ENCODE peak calls at places on chromosomes 16 and 17, in seven cellular contexts. F is fibroblast of pulmonary artery, X is cardiac muscle cell, V is pancreas, E is PC-3, M is lower leg skin, D is GM12865. Q is an unnamed sample.

GRCh38 chr17:64190468-64190867 is 60.5 kb upstream of the ERN1 start:
- DNase-seq in X (peak; percentile 92), M (no peak), V (no peak), D (no peak), E (no peak), F (no peak), Q (no peak)

GRCh38 chr17:46862949-46863348 is 11.6 kb downstream of the WNT9B start:
- DNase-seq in M (no peak), D (no peak), X (no peak), F (no peak), E (no peak), V (no peak), Q (no peak)

GRCh38 chr17:29050176-29050575 is 7.2 kb downstream of the PIPOX start:
- DNase-seq in M (no peak), X (no peak), D (no peak), V (no peak), E (no peak), F (no peak), Q (no peak)

GRCh38 chr16:4894276-4895150 is 42.4 kb downstream of the PPL start:
- DNase-seq in E (no peak), V (no peak), D (peak; percentile 7), M (no peak), X (no peak), F (no peak), Q (no peak)

GRCh38 chr16:4859190-4859899 is 12.1 kb downstream of the UBN1 start:
- DNase-seq in M (no peak), F (no peak), V (no peak), X (no peak), E (peak; percentile 64), D (no peak), Q (no peak)

GRCh38 chr17:74297941-74298340 is 23.9 kb downstream of the DNAI2 start:
- DNase-seq in X (no peak), F (no peak), V (no peak), D (no peak), E (peak; percentile 92), M (no peak), Q (peak; percentile 16)

GRCh38 chr17:73420897-73421296 is 109.1 kb upstream of the CDC42EP4 start:
- DNase-seq in E (peak; percentile 99), V (no peak), D (peak; percentile 13), X (no peak), M (no peak), F (peak; percentile 17), Q (peak; percentile 29)

GRCh38 chr17:33498069-33498468 is 205.0 kb upstream of the ASIC2 start:
- DNase-seq in M (peak; percentile 55), F (peak; percentile 48), X (no peak), D (no peak), E (no peak), V (no peak), Q (no peak)

GRCh38 chr16:10205688-10206087 is 23.5 kb upstream of the GRIN2A start:
- DNase-seq in E (peak; percentile 6), V (no peak), F (no peak), X (no peak), M (no peak), D (peak; percentile 45), Q (no peak)

GRCh38 chr17:70327723-70328122 is 158.4 kb downstream of the KCNJ2 start:
- DNase-seq in F (no peak), V (no peak), X (no peak), E (no peak), M (no peak), D (no peak), Q (no peak)

GRCh38 chr17:70871180-70871818 is 702.0 kb downstream of the KCNJ2 start:
- DNase-seq in F (no peak), E (no peak), X (no peak), V (no peak), M (no peak), D (no peak), Q (no peak)

GRCh38 chr16:68093816-68094613 is 8.8 kb downstream of the NFATC3 start:
- DNase-seq in F (peak; percentile 54), M (no peak), D (no peak), X (peak; percentile 31), E (peak; percentile 32), V (no peak), Q (peak; percentile 80)

GRCh38 chr16:56255904-56256303 is 64.6 kb downstream of the GNAO1 start:
- DNase-seq in M (no peak), E (no peak), D (no peak), F (no peak), V (no peak), X (no peak), Q (no peak)

GRCh38 chr16:88409296-88410065 is 26.7 kb downstream of the ZNF469 start:
- DNase-seq in M (no peak), D (no peak), F (no peak), X (no peak), E (no peak), V (no peak), Q (no peak)

DNA sequence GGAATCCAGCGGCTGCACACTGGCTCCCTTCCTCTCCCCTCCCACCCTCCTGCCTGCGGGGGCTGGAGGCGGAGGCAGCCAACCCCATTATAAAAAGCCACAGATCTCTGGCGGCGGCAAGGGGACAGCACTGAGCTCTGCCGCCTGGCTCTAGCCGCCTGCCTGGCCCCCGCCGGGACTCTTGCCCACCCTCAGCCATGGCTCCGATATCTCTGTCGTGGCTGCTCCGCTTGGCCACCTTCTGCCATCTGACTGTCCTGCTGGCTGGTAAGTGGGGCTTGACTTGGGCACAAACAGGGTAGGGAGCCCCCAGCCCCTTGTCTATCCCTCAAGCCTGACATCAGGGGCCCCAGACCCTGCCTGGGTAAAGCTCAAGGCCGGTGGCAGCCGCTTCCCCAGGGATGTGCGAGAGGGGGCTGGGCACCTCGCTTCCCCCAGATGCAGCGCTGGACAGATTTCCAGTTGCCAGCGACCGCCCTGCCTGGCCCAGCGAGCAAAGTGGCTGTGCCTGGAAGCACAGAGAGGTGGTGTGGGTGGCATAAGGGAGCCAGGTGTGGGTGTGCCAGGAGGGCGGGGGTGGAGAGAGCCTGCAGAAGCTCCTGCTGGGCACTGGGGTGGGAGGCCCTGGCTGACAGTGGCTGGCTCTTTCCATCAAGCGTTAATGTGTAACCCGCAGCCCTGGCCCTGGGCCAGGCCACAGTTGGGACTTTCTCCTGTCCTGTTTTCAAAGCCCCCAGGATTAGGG is at the start of gene CX3CL1:
- DNase-seq in X (peak; percentile 69), E (no peak), M (peak; percentile 55), V (peak; percentile 77), D (no peak), F (peak; percentile 50), Q (peak; percentile 29)
- H3K4me3 ChIP-seq in X (no peak within 1 kb of the TSS), E (no peak within 1 kb of the TSS), M (peak within 1 kb of the TSS; percentile 31), V (peak within 1 kb of the TSS; percentile 47), D (no peak within 1 kb of the TSS), F (no peak within 1 kb of the TSS), Q (no peak within 1 kb of the TSS)

GRCh38 chr16:85674418-85674755 is 14.4 kb downstream of the GINS2 start:
- DNase-seq in D (no peak), F (no peak), E (no peak), M (no peak), V (no peak), X (no peak), Q (no peak)

GRCh38 chr16:85674828-85675227 is 13.9 kb downstream of the GINS2 start:
- DNase-seq in E (no peak), V (no peak), M (no peak), X (no peak), F (no peak), D (peak; percentile 43), Q (no peak)

GRCh38 chr16:85673529-85674417 is 15.0 kb downstream of the GINS2 start:
- DNase-seq in F (peak; percentile 78), D (no peak), X (no peak), V (peak; percentile 85), E (no peak), M (no peak), Q (peak; percentile 80)

GRCh38 chr16:85676466-85676865 is 12.3 kb downstream of the GINS2 start:
- DNase-seq in X (no peak), D (no peak), E (no peak), F (no peak), V (no peak), M (no peak), Q (no peak)

DNA sequence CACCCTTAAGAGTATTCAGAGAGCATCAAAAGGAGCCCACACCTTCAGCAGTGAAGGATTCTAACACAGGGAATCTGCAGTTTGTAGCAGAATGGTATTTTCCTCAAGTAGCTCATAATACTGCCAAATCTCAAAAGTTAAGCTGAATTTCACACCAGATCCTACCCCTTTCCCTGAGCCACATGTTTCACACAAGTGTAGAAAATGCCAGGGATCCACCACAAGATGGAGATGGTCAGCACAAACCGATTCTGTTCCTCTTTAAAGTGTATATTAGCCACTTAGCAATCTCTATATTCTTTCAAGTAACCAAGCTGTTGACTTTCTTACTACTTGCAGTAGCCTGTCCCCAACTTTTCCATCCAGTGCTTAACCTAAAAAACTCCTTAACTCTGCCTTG is 13.2 kb downstream of the GINS2 start:
- DNase-seq in V (no peak), X (no peak), M (no peak), D (no peak), E (no peak), F (peak; percentile 60), Q (peak; percentile 54)
- TF ChIP-seq CTCF in V (no peak), X (peak; percentile 66), M (no peak), D (peak; percentile 26), E (peak; percentile 54), F (peak; percentile 66), Q (peak; percentile 53)

GRCh38 chr16:66554021-66554420 is 1.6 kb downstream of the CKLF start:
- DNase-seq in F (no peak), X (no peak), E (no peak), M (no peak), V (no peak), D (no peak), Q (no peak)
- H3K4me3 ChIP-seq in F (no peak overlapping the region), X (no peak overlapping the region), E (no peak overlapping the region), M (no peak overlapping the region), V (peak overlapping the region; percentile 70), D (no peak overlapping the region), Q (no peak overlapping the region)

GRCh38 chr17:51641999-51642398 is 381.7 kb downstream of the UTP18 start:
- DNase-seq in D (no peak), V (no peak), M (no peak), F (no peak), E (no peak), X (no peak), Q (no peak)
- TF ChIP-seq CTCF in D (no peak), V (no peak), M (no peak), F (no peak), E (no peak), X (no peak), Q (no peak)